ENCODE peak calls at places on chromosome 2, in six cellular contexts. E, P, W, S, A and F are unnamed samples.

GRCh38 chr2:85707304-85707703 is 13.1 kb downstream of the GNLY start:
- DNase-seq in E (peak; percentile 94), P (peak; percentile 58), W (peak; percentile 85), S (peak; percentile 69), A (no peak), F (peak; percentile 90)

GRCh38 chr2:239910851-239911629 is 114.1 kb downstream of the NDUFA10 start:
- DNase-seq in E (no peak), P (peak; percentile 10), W (no peak), S (no peak), A (no peak), F (no peak)

GRCh38 chr2:213251618-213252017 is 32.6 kb upstream of the SPAG16 start:
- DNase-seq in E (peak; percentile 81), P (no peak), W (peak; percentile 84), S (peak; percentile 69), A (no peak), F (peak; percentile 77)

GRCh38 chr2:234708091-234708683 is 211.3 kb upstream of the ARL4C start:
- DNase-seq in E (no peak), P (peak; percentile 44), W (no peak), S (no peak), A (no peak), F (no peak)

GRCh38 chr2:176098366-176099158 is 1.0 kb upstream of the HOXD12 start:
- DNase-seq in E (no peak), P (peak; percentile 75), W (no peak), S (no peak), A (peak; percentile 73), F (no peak)

GRCh38 chr2:64866797-64867196 is 122.4 kb upstream of the SLC1A4 start:
- DNase-seq in E (peak; percentile 98), P (no peak), W (no peak), S (no peak), A (no peak), F (peak; percentile 90)

GRCh38 chr2:216344958-216345315 is 27.3 kb downstream of the MARCHF4 start:
- DNase-seq in E (no peak), P (no peak), W (peak; percentile 55), S (no peak), A (no peak), F (peak; percentile 30)

GRCh38 chr2:221649045-221649444 is 76.9 kb upstream of the EPHA4 start:
- DNase-seq in E (no peak), P (no peak), W (no peak), S (no peak), A (no peak), F (no peak)

GRCh38 chr2:127679680-127680361 is 4.5 kb upstream of the LIMS2 start:
- DNase-seq in E (no peak), P (no peak), W (no peak), S (no peak), A (no peak), F (no peak)

GRCh38 chr2:174326880-174327558 is 7.7 kb upstream of the SP9 start:
- DNase-seq in E (no peak), P (peak; percentile 46), W (peak; percentile 26), S (peak; percentile 29), A (peak; percentile 73), F (peak; percentile 4)

GRCh38 chr2:18987592-18988073 is 370.8 kb downstream of the OSR1 start:
- DNase-seq in E (peak; percentile 95), P (no peak), W (no peak), S (no peak), A (no peak), F (peak; percentile 89)

DNA sequence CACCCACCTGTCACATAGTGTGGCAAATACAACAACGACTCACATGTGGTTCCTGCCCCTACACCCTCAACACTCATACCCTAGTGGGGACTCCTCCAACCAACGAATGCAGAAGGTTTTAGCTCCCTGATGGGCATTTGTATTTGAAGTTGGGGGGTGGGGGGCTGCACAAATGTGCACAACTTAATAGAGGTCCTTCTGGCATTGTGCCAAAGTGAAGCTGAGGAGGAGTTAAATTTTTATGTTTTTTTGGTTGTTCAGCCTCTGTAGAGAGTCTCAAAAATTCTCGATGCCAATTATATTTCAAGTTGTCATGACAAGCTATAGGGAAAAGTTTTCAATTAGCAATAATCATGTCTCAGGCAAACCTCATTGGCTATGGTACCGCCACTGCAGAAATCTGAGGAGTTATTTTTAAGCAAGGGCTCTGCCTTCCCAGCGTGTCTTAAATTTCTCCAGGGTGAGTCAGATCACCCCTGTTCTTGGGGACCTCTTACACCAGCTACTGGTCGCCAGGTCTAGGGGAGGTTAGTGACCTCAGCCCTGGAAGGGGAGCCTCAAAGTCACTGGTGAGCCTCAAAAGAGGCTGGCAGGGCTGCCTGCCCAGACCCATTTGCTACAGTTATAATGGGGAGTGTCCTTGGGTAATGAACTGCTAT is 102.8 kb upstream of the TAF1B start:
- DNase-seq in E (no peak), P (no peak), W (no peak), S (no peak), A (no peak), F (no peak)
- H2BK15ac ChIP-seq in E (no peak overlapping the region), P (no peak overlapping the region), W (no peak overlapping the region), S (no peak overlapping the region), A (no peak overlapping the region), F (no peak overlapping the region)

DNA sequence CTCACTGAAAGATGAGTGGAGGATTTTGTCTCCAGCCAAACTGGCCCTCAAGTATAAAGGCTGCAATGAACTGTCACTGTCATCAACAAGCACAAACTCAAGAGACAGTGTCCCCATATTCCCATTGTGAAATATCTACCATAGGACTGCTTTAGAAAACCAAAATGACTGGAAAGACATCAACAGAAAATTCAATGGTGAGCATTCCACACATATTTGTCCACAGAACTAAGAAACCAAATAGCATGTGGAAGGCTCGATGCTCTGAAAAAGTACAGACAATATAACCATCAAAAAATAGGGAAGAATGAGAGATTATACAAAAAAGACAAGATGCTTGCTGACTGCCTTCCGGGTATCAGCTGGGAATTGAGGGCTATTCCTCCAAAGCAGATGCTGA is 37.6 kb downstream of the TGFBRAP1 start:
- DNase-seq in E (peak; percentile 10), P (no peak), W (no peak), S (no peak), A (no peak), F (no peak)
- H2BK120ac ChIP-seq in E (no peak overlapping the region), P (no peak overlapping the region), W (no peak overlapping the region), S (no peak overlapping the region), A (no peak overlapping the region), F (no peak overlapping the region)

GRCh38 chr2:181444654-181445053 is 12.5 kb upstream of the ITGA4 start:
- DNase-seq in E (no peak), P (no peak), W (no peak), S (no peak), A (no peak), F (no peak)

GRCh38 chr2:181447040-181447439 is 10.1 kb upstream of the ITGA4 start:
- DNase-seq in E (no peak), P (no peak), W (no peak), S (no peak), A (no peak), F (no peak)
- H2BK15ac ChIP-seq in E (no peak overlapping the region), P (no peak overlapping the region), W (no peak overlapping the region), S (no peak overlapping the region), A (no peak overlapping the region), F (no peak overlapping the region)

GRCh38 chr2:29014331-29014730 is 33.2 kb downstream of the TOGARAM2 start:
- DNase-seq in E (no peak), P (no peak), W (no peak), S (no peak), A (no peak), F (no peak)

GRCh38 chr2:29016500-29016899 is 35.4 kb downstream of the TOGARAM2 start:
- DNase-seq in E (no peak), P (no peak), W (no peak), S (no peak), A (no peak), F (no peak)

GRCh38 chr2:29013046-29013780 is 32.1 kb downstream of the TOGARAM2 start:
- DNase-seq in E (peak; percentile 15), P (no peak), W (no peak), S (no peak), A (no peak), F (no peak)

GRCh38 chr2:29015701-29016470 is 34.8 kb downstream of the TOGARAM2 start:
- DNase-seq in E (no peak), P (no peak), W (no peak), S (no peak), A (no peak), F (no peak)

DNA sequence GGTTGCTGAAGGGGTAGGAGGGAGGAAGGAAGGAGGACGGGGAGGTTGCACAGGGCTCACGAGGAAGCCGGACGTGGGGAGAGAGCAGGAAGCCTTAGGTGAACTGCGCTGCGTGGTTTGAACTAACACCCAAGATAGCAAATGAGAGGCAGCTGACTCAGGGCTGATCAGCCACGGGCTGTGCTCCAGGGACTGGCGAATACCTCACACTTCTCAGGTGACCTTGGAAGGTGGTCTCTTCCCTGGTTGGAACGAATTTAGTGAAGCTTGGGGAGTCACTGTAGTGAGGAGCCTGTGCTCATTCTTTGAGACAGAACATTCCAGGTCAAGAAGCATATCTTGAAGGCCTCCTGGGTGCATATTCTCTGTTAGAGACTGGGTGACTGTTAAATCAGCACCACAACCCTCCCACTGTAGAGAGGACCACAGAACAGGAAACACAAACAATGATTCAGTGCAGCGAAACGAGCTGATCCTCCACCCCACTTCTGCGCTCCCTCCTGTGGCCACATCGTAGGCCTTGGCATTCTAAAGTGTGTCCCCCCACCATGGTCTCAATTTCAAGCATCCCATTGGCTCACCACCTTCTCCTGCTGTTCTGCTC is 33.8 kb downstream of the TOGARAM2 start:
- DNase-seq in E (peak; percentile 57), P (no peak), W (no peak), S (no peak), A (no peak), F (no peak)
- H2BK120ac ChIP-seq in E (no peak overlapping the region), P (no peak overlapping the region), W (no peak overlapping the region), S (no peak overlapping the region), A (no peak overlapping the region), F (no peak overlapping the region)

DNA sequence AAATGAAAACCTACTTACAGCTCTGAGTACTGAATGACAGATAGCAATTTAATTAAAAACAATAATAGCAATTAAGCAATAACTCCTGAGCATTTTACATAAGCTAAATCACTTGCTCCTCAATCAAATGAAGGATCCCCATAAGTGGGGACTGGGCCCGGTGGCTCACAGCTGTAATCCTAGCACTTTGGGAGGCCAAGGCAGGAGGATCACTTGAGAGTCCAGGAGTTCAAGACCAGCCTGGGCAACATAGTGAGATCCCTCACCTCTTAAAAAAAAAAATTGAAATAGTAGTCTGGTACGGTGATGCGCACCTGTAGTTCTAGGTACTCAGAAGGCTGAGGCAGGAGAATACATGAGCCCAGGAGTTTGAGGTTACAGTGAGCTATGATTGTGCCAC is 13.4 kb downstream of the STAM2 start:
- DNase-seq in E (no peak), P (no peak), W (no peak), S (no peak), A (no peak), F (no peak)
- H2BK15ac ChIP-seq in E (no peak overlapping the region), P (no peak overlapping the region), W (no peak overlapping the region), S (no peak overlapping the region), A (no peak overlapping the region), F (no peak overlapping the region)

GRCh38 chr2:43082111-43082877 is 144.1 kb downstream of the ZFP36L2 start:
- DNase-seq in E (peak; percentile 79), P (no peak), W (no peak), S (no peak), A (no peak), F (peak; percentile 94)
- H2BK120ac ChIP-seq in E (peak overlapping the region; percentile 100), P (no peak overlapping the region), W (no peak overlapping the region), S (no peak overlapping the region), A (no peak overlapping the region), F (peak overlapping the region; percentile 99)